ENCODE peak calls at places on chromosomes 16 and 17, in six cellular contexts. T is stimulated activated CD8-positive, alpha-beta memory T cell treated with anti-CD3 and anti-CD28 coated beads, Interleukin-4, amount 100 ng/mL, for 1 hour; C is COR-L47; I is H54; M is head of caudate nucleus; Z is SK-N-DZ. K is an unnamed sample.

GRCh38 chr16:71246309-71246708 is 15.8 kb upstream of the HYDIN start:
- DNase-seq in M (no peak), T (no peak), C (no peak), Z (no peak), I (no peak), K (no peak)

GRCh38 chr16:17585449-17586080 is 114.8 kb upstream of the XYLT1 start:
- DNase-seq in T (no peak), M (no peak), C (no peak), Z (no peak), I (no peak), K (no peak)

GRCh38 chr17:61394630-61395408 is 4.8 kb upstream of the TBX2 start:
- DNase-seq in Z (peak; percentile 59), I (no peak), T (no peak), M (no peak), C (no peak), K (no peak)

GRCh38 chr17:6140188-6140587 is 70.0 kb downstream of the WSCD1 start:
- DNase-seq in C (no peak), T (no peak), I (no peak), M (no peak), Z (no peak), K (no peak)

GRCh38 chr16:67941469-67942199 is 2.3 kb downstream of the LCAT start:
- DNase-seq in C (no peak), I (no peak), T (no peak), Z (peak; percentile 44), M (no peak), K (no peak)

GRCh38 chr16:87824016-87824990 is 45.0 kb downstream of the SLC7A5 start:
- DNase-seq in I (no peak), T (no peak), Z (no peak), M (no peak), C (no peak), K (no peak)

GRCh38 chr16:3879258-3879886 is 1.1 kb downstream of the CREBBP start:
- DNase-seq in I (no peak), C (no peak), M (no peak), T (no peak), Z (no peak), K (peak; percentile 80)

GRCh38 chr17:77153487-77153886 is 12.7 kb downstream of the SEC14L1 start:
- DNase-seq in T (no peak), I (no peak), Z (no peak), M (no peak), C (no peak), K (no peak)

GRCh38 chr17:75404223-75404738 is 1.2 kb downstream of the GRB2 start:
- DNase-seq in Z (peak; percentile 81), C (peak; percentile 60), T (peak; percentile 25), M (peak; percentile 67), I (peak; percentile 61), K (no peak)

GRCh38 chr17:51636291-51636690 is 375.9 kb downstream of the UTP18 start:
- DNase-seq in Z (no peak), M (no peak), T (no peak), I (no peak), C (no peak), K (no peak)

GRCh38 chr17:35432176-35433074 is at the start of gene SLFN12:
- DNase-seq in I (peak; percentile 44), C (no peak), T (no peak), Z (no peak), M (no peak), K (peak; percentile 69)

GRCh38 chr17:77217566-77217965 is 76.8 kb downstream of the SEC14L1 start:
- DNase-seq in M (no peak), T (no peak), C (peak; percentile 32), I (no peak), Z (no peak), K (no peak)

GRCh38 chr17:50464736-50465135 is 3.9 kb downstream of the CHAD start:
- DNase-seq in Z (no peak), M (no peak), T (no peak), C (no peak), I (no peak), K (no peak)

GRCh38 chr17:68190495-68190894 is 57.3 kb upstream of the AMZ2 start:
- DNase-seq in M (no peak), T (no peak), C (no peak), I (no peak), Z (no peak), K (no peak)

GRCh38 chr16:29656688-29657523 is 6.1 kb upstream of the SPN start:
- DNase-seq in I (no peak), M (no peak), Z (no peak), C (no peak), T (no peak), K (no peak)

K was measured in suprapubic skin.